ENCODE peak calls at places on chromosome 14, in four cellular contexts. One of them, this sample, is unnamed.

GRCh38 chr14:68694516-68695235 is 98.2 kb downstream of the ZFP36L1 start:
- DNase-seq in stimulated activated naive CD4-positive, alpha-beta T cell: no peak
- DNase-seq in putamen: no peak
- DNase-seq in GM19239: no peak
- DNase-seq in this sample: no peak

GRCh38 chr14:23434488-23435219 is 806 bp downstream of the MYH7 start:
- DNase-seq in stimulated activated naive CD4-positive, alpha-beta T cell: no peak
- DNase-seq in GM19239: no peak
- DNase-seq in putamen: peak
- DNase-seq in this sample: no peak

GRCh38 chr14:27668531-27668930 is 1070.7 kb upstream of the NOVA1 start:
- DNase-seq in GM19239: no peak
- DNase-seq in putamen: no peak
- DNase-seq in stimulated activated naive CD4-positive, alpha-beta T cell: no peak
- DNase-seq in this sample: no peak

GRCh38 chr14:90508536-90509254 is 111.9 kb downstream of the CALM1 start:
- DNase-seq in putamen: no peak
- DNase-seq in GM19239: no peak
- DNase-seq in stimulated activated naive CD4-positive, alpha-beta T cell: no peak
- DNase-seq in this sample: no peak

GRCh38 chr14:52422650-52423356 is 108.7 kb downstream of the PTGER2 start:
- DNase-seq in putamen: no peak
- DNase-seq in stimulated activated naive CD4-positive, alpha-beta T cell: no peak
- DNase-seq in GM19239: no peak
- DNase-seq in this sample: no peak

GRCh38 chr14:38994721-38995120 is 108.3 kb downstream of the SEC23A start:
- DNase-seq in putamen: no peak
- DNase-seq in stimulated activated naive CD4-positive, alpha-beta T cell: no peak
- DNase-seq in GM19239: no peak
- DNase-seq in this sample: no peak

GRCh38 chr14:36020120-36021029 is 156.1 kb downstream of the PTCSC3 start:
- DNase-seq in putamen: no peak
- DNase-seq in GM19239: no peak
- DNase-seq in stimulated activated naive CD4-positive, alpha-beta T cell: no peak
- DNase-seq in this sample: no peak

GRCh38 chr14:75041613-75042012 is 9.7 kb downstream of the MLH3 start:
- DNase-seq in GM19239: no peak
- DNase-seq in putamen: no peak
- DNase-seq in stimulated activated naive CD4-positive, alpha-beta T cell: no peak
- DNase-seq in this sample: no peak

GRCh38 chr14:59116984-59117415 is 71.5 kb upstream of the DAAM1 start:
- DNase-seq in putamen: no peak
- DNase-seq in GM19239: no peak
- DNase-seq in stimulated activated naive CD4-positive, alpha-beta T cell: no peak
- DNase-seq in this sample: no peak

GRCh38 chr14:90704362-90705051 is 111.7 kb downstream of the TTC7B start:
- DNase-seq in putamen: no peak
- DNase-seq in GM19239: no peak
- DNase-seq in stimulated activated naive CD4-positive, alpha-beta T cell: no peak
- DNase-seq in this sample: no peak

GRCh38 chr14:106812788-106813476 is 1286.5 kb downstream of the TMEM121 start:
- DNase-seq in putamen: no peak
- DNase-seq in stimulated activated naive CD4-positive, alpha-beta T cell: no peak
- DNase-seq in GM19239: no peak
- DNase-seq in this sample: no peak

GRCh38 chr14:26984318-26985177 is 386.7 kb upstream of the NOVA1 start:
- DNase-seq in putamen: peak
- DNase-seq in stimulated activated naive CD4-positive, alpha-beta T cell: no peak
- DNase-seq in GM19239: no peak
- DNase-seq in this sample: peak

GRCh38 chr14:20460458-20461229 is 590 bp downstream of the PIP4P1 start:
- DNase-seq in stimulated activated naive CD4-positive, alpha-beta T cell: peak
- DNase-seq in GM19239: no peak
- DNase-seq in putamen: no peak
- DNase-seq in this sample: no peak

GRCh38 chr14:73685328-73685727 is 28.9 kb downstream of the PNMA1 start:
- DNase-seq in GM19239: no peak
- DNase-seq in stimulated activated naive CD4-positive, alpha-beta T cell: no peak
- DNase-seq in putamen: no peak
- DNase-seq in this sample: no peak

GRCh38 chr14:69231486-69231885 is 28.5 kb upstream of the GALNT16 start:
- DNase-seq in stimulated activated naive CD4-positive, alpha-beta T cell: no peak
- DNase-seq in putamen: no peak
- DNase-seq in GM19239: no peak
- DNase-seq in this sample: no peak

GRCh38 chr14:24178399-24179178 is 6.7 kb downstream of the REC8 start:
- DNase-seq in putamen: no peak
- DNase-seq in GM19239: no peak
- DNase-seq in stimulated activated naive CD4-positive, alpha-beta T cell: no peak
- DNase-seq in this sample: peak

GRCh38 chr14:64174922-64175782 is 119.0 kb downstream of the ESR2 start:
- DNase-seq in putamen: no peak
- DNase-seq in stimulated activated naive CD4-positive, alpha-beta T cell: no peak
- DNase-seq in GM19239: no peak
- DNase-seq in this sample: no peak

GRCh38 chr14:96253140-96253539 is 2.9 kb upstream of the BDKRB1 start:
- DNase-seq in stimulated activated naive CD4-positive, alpha-beta T cell: no peak
- DNase-seq in GM19239: no peak
- DNase-seq in putamen: no peak
- DNase-seq in this sample: no peak

GRCh38 chr14:100438678-100439592 is 115.8 kb downstream of the SLC25A47 start:
- DNase-seq in stimulated activated naive CD4-positive, alpha-beta T cell: no peak
- DNase-seq in putamen: no peak
- DNase-seq in GM19239: no peak
- DNase-seq in this sample: no peak

GRCh38 chr14:100105357-100106169 is 40.3 kb downstream of the EVL start:
- DNase-seq in GM19239: no peak
- DNase-seq in putamen: no peak
- DNase-seq in stimulated activated naive CD4-positive, alpha-beta T cell: peak
- DNase-seq in this sample: peak